ENCODE peak calls at places on chromosomes 16 and 17, in seven cellular contexts. T is GM12878, J is GM23248, L is neural progenitor cell, H is fibroblast of lung, C is mesenchymal stem cell, E is HCT116. M is an unnamed sample.

GRCh38 chr16:14436410-14436955 is 193.6 kb downstream of the PARN start:
- DNase-seq in T (no peak), J (no peak), L (no peak), H (no peak), C (no peak), E (no peak), M (no peak)

GRCh38 chr16:57825298-57826039 is 23.2 kb upstream of the KIFC3 start:
- DNase-seq in T (no peak), J (no peak), L (no peak), H (no peak), C (no peak), E (no peak), M (no peak)

GRCh38 chr16:35344012-35344762 is 1884.8 kb downstream of the TP53TG3F start:
- DNase-seq in T (no peak), J (no peak), L (no peak), H (no peak), C (no peak), E (no peak), M (peak)

GRCh38 chr17:82884923-82885322 is 45.1 kb upstream of the ZNF750 start:
- DNase-seq in T (no peak), J (no peak), L (no peak), H (no peak), C (no peak), E (no peak), M (peak)

GRCh38 chr17:7885357-7886226 is 3.0 kb upstream of the CHD3 start:
- DNase-seq in T (no peak), J (peak), L (peak), H (peak), C (peak), E (no peak), M (peak)

GRCh38 chr17:67834634-67835033 is 9.3 kb downstream of the BPTF start:
- DNase-seq in T (no peak), J (peak), L (no peak), H (no peak), C (no peak), E (no peak), M (no peak)

GRCh38 chr16:87178977-87179376 is 138.2 kb downstream of the C16orf95 start:
- DNase-seq in T (no peak), J (peak), L (no peak), H (peak), C (peak), E (no peak), M (peak)

GRCh38 chr17:61238455-61238933 is 161.1 kb upstream of the TBX2 start:
- DNase-seq in T (no peak), J (no peak), L (no peak), H (peak), C (no peak), E (no peak), M (no peak)

GRCh38 chr17:45430738-45431530 is 1.7 kb downstream of the ARHGAP27 start:
- DNase-seq in T (no peak), J (peak), L (peak), H (no peak), C (peak), E (no peak), M (peak)

GRCh38 chr16:27238591-27238990 is 30.0 kb downstream of the NSMCE1 start:
- DNase-seq in T (no peak), J (no peak), L (no peak), H (no peak), C (no peak), E (no peak), M (peak)

GRCh38 chr16:71230122-71230845 is at the start of gene HYDIN:
- DNase-seq in T (no peak), J (peak), L (peak), H (peak), C (peak), E (no peak), M (peak)

GRCh38 chr16:85393674-85394510 is 219.2 kb upstream of the GSE1 start:
- DNase-seq in T (no peak), J (peak), L (peak), H (no peak), C (peak), E (no peak), M (peak)

GRCh38 chr16:77603656-77604055 is 118.7 kb upstream of the NUDT7 start:
- DNase-seq in T (no peak), J (no peak), L (no peak), H (no peak), C (no peak), E (no peak), M (no peak)

GRCh38 chr16:66517586-66518263 is 32.2 kb downstream of the TK2 start:
- DNase-seq in T (no peak), J (no peak), L (no peak), H (no peak), C (no peak), E (no peak), M (no peak)

GRCh38 chr17:66580601-66581385 is 254.1 kb upstream of the CACNG5 start:
- DNase-seq in T (no peak), J (no peak), L (no peak), H (no peak), C (peak), E (no peak), M (peak)

GRCh38 chr16:71311553-71312158 is 22.5 kb upstream of the CMTR2 start:
- DNase-seq in T (no peak), J (peak), L (peak), H (peak), C (peak), E (no peak), M (no peak)

GRCh38 chr17:21678451-21679081 is 13.8 kb upstream of the KCNJ18 start:
- DNase-seq in T (no peak), J (no peak), L (no peak), H (no peak), C (no peak), E (no peak), M (peak)

GRCh38 chr16:72467157-72467759 is 295.3 kb upstream of the PMFBP1 start:
- DNase-seq in T (no peak), J (peak), L (peak), H (peak), C (peak), E (peak), M (no peak)

GRCh38 chr17:12545877-12546513 is 119.7 kb upstream of the MYOCD start:
- DNase-seq in T (no peak), J (peak), L (peak), H (peak), C (peak), E (peak), M (no peak)

GRCh38 chr17:55405600-55405999 is 16.0 kb downstream of the MMD start:
- DNase-seq in T (no peak), J (peak), L (no peak), H (no peak), C (no peak), E (no peak), M (no peak)

GRCh38 chr17:50534222-50534978 is 1.9 kb downstream of the EPN3 start:
- DNase-seq in T (no peak), J (peak), L (peak), H (peak), C (peak), E (peak), M (peak)

GRCh38 chr16:63289834-63290460 is 1253.7 kb upstream of the CDH8 start:
- DNase-seq in T (no peak), J (peak), L (peak), H (peak), C (peak), E (no peak), M (no peak)

GRCh38 chr16:24282129-24282528 is 26.0 kb downstream of the CACNG3 start:
- DNase-seq in T (no peak), J (no peak), L (no peak), H (no peak), C (no peak), E (no peak), M (no peak)

GRCh38 chr17:64767269-64767997 is 105.3 kb upstream of the SMURF2 start:
- DNase-seq in T (no peak), J (no peak), L (no peak), H (no peak), C (no peak), E (no peak), M (peak)

GRCh38 chr16:27446721-27447120 is 44.7 kb downstream of the IL21R start:
- DNase-seq in T (no peak), J (no peak), L (no peak), H (no peak), C (no peak), E (no peak), M (peak)

GRCh38 chr16:89264800-89265550 is 47.5 kb downstream of the ZNF778 start:
- DNase-seq in T (no peak), J (no peak), L (no peak), H (no peak), C (no peak), E (no peak), M (peak)

GRCh38 chr17:3935825-3936355 is 19.6 kb upstream of the P2RX1 start:
- DNase-seq in T (no peak), J (peak), L (no peak), H (peak), C (peak), E (no peak), M (no peak)

GRCh38 chr16:54282923-54283734 is 3.5 kb downstream of the IRX3 start:
- DNase-seq in T (no peak), J (no peak), L (peak), H (no peak), C (no peak), E (no peak), M (peak)

GRCh38 chr16:82671743-82672142 is 45.0 kb downstream of the CDH13 start:
- DNase-seq in T (no peak), J (no peak), L (peak), H (no peak), C (no peak), E (no peak), M (no peak)

GRCh38 chr17:32518856-32519768 is 32.3 kb downstream of the CDK5R1 start:
- DNase-seq in T (no peak), J (peak), L (peak), H (peak), C (peak), E (no peak), M (peak)

GRCh38 chr16:80065565-80065964 is 465.0 kb upstream of the MAF start:
- DNase-seq in T (no peak), J (no peak), L (no peak), H (no peak), C (no peak), E (no peak), M (no peak)

GRCh38 chr16:79920685-79921084 is 320.1 kb upstream of the MAF start:
- DNase-seq in T (no peak), J (no peak), L (no peak), H (no peak), C (no peak), E (no peak), M (no peak)

GRCh38 chr16:49649013-49649785 is 206.7 kb downstream of the ZNF423 start:
- DNase-seq in T (no peak), J (peak), L (no peak), H (peak), C (no peak), E (no peak), M (no peak)

GRCh38 chr16:88882358-88883030 is 16.0 kb upstream of the PABPN1L start:
- DNase-seq in T (no peak), J (no peak), L (no peak), H (no peak), C (no peak), E (peak), M (no peak)

GRCh38 chr17:28404812-28405570 is 1.0 kb downstream of the SLC46A1 start:
- DNase-seq in T (no peak), J (peak), L (no peak), H (no peak), C (no peak), E (no peak), M (no peak)

GRCh38 chr16:10982430-10983174 is 38.2 kb downstream of the CLEC16A start:
- DNase-seq in T (no peak), J (no peak), L (no peak), H (no peak), C (peak), E (no peak), M (no peak)
- H3K27ac ChIP-seq in T (peak), J (no peak), L (no peak), H (no peak), C (no peak), E (no peak), M (no peak)

GRCh38 chr17:17121162-17121561 is 78.9 kb downstream of the MPRIP start:
- DNase-seq in T (no peak), J (no peak), L (no peak), H (no peak), C (no peak), E (no peak), M (peak)

GRCh38 chr17:17119533-17119932 is 77.3 kb downstream of the MPRIP start:
- DNase-seq in T (peak), J (peak), L (no peak), H (peak), C (peak), E (no peak), M (peak)

GRCh38 chr17:17119106-17119505 is 76.8 kb downstream of the MPRIP start:
- DNase-seq in T (no peak), J (no peak), L (no peak), H (no peak), C (no peak), E (no peak), M (peak)

GRCh38 chr17:17120716-17121115 is 78.5 kb downstream of the MPRIP start:
- DNase-seq in T (no peak), J (no peak), L (no peak), H (no peak), C (no peak), E (no peak), M (no peak)

DNA sequence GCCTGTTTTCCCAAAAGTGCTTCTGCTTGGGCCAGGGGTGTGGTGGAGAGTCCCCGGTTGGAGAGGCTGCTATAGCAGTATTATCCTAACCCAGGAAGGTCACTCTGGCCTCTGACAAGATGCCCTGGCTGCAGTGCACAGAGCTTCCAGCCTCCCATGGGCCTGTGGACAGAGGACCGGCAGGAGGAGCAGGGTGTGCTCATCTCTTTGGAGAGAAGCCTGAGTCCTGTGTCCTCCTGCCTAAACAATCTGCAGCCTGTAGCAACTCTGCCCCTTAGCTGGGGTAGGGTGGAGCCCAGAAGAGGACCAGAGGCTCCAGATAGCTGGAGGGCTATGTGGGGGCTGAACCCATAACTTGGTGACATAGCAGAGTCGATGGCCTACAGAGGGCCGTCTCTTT is 78.0 kb downstream of the MPRIP start:
- DNase-seq in T (no peak), J (peak), L (no peak), H (no peak), C (no peak), E (no peak), M (peak)
- H3K9ac ChIP-seq in T (no peak), J (peak), L (no peak), H (no peak), C (peak), E (no peak), M (no peak)

DNA sequence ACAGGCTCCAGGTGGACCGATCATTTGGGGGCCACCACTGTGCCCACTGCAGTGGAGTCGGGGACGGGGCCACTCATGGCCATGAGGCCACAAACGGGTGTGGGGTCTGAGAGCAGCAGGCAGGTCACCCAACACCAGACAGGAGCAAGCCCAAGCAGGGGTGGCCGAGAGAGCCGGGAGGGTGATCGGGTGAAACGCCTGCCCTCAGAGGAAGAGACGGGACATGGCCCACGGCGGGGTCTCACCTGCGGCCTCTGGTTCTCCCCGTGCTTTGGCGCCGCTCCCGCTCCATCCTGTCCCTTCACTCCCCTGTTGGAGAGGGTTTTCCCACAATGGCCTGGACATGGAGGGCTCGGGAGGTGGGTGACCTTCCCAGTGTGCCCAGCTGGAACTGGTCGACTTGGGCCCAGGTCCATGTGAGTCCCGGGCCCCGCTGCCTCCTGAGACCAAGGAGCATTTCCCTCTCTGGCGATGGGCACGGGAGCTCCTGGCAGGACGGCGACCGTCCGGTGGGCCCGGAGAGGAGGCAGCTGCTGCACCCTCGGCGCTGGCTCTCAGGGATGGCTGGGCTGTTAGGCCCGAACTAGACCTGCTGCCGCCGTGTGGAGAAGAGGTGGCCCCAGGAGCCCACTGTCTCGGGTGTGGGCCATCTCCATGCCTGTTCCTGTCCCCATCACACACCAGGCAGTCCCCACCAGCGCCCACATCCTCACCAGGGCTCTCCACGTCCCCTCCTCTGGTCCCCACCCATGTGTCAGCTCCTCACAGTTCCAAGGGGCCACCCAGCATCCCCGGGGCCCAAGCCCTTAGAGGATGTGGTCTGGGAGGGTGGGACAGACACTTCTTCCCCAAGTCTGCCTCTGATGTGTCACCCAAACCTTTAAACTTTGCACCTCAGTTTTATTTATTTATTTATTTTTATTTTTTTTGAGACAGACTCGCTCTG is 13.4 kb upstream of the BAHCC1 start:
- DNase-seq in T (no peak), J (no peak), L (no peak), H (no peak), C (no peak), E (no peak), M (peak)
- H3K4me3 ChIP-seq in T (no peak), J (no peak), L (no peak), H (no peak), C (no peak), E (no peak), M (no peak)

DNA sequence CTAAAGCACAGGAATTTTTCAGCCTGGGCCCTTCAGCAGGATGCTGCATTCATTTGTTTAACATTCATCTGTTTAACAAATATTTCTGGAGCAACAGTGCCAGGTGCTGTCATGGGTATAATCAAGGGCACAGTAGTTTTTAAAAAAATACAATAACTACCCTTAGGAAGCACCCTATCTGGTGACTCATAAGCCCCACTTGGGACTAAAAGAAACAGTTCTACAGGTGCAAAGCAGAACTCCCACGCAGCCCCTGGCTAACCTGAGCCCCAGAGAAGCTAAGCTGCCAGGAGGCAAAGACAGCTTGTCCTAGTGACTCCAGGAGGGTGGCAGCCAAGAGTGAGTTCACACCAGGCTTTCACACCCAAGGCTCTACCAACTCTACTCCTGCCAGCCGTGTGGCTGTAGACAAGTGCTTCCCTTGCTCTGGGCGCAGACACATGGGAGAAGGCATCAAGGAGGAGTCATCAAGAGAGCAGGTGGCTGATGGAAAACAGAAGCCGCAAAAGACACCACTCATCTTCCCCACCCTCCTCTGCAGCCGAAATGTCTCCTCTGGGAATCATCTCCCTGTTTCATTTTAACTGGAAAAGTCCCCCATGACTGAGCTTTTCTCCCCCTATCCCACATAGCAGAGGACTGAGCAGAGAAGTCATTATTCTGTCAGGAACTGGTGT is 14.4 kb downstream of the CUEDC1 start:
- DNase-seq in T (peak), J (no peak), L (no peak), H (no peak), C (no peak), E (no peak), M (no peak)
- H3K27ac ChIP-seq in T (no peak), J (no peak), L (no peak), H (no peak), C (no peak), E (peak), M (peak)